ENCODE peak calls at places on chromosomes 11 and 22, in eight cellular contexts. One of them, this sample, is unnamed.

GRCh38 chr22:49153921-49154320 is 673.8 kb downstream of the BRD1 start:
- DNase-seq in mesendoderm: no peak
- DNase-seq in fibroblast of lung: no peak
- DNase-seq in AG04450: no peak
- DNase-seq in epithelial cell of esophagus: no peak
- DNase-seq in mucosa of descending colon: no peak
- DNase-seq in adrenal gland: no peak
- DNase-seq in GM06990: no peak
- DNase-seq in this sample: no peak

GRCh38 chr11:129917231-129917630 is 21.9 kb upstream of the NFRKB start:
- DNase-seq in mesendoderm: no peak
- DNase-seq in fibroblast of lung: peak; percentile 28
- DNase-seq in AG04450: no peak
- DNase-seq in epithelial cell of esophagus: no peak
- DNase-seq in mucosa of descending colon: no peak
- DNase-seq in adrenal gland: no peak
- DNase-seq in GM06990: no peak
- DNase-seq in this sample: peak; percentile 58

GRCh38 chr22:36386900-36387663 is 685 bp downstream of the MYH9 start:
- DNase-seq in mesendoderm: no peak
- DNase-seq in fibroblast of lung: peak; percentile 30
- DNase-seq in AG04450: no peak
- DNase-seq in epithelial cell of esophagus: peak; percentile 37
- DNase-seq in mucosa of descending colon: peak; percentile 93
- DNase-seq in adrenal gland: peak; percentile 79
- DNase-seq in GM06990: peak; percentile 82
- DNase-seq in this sample: no peak

GRCh38 chr22:36409067-36409466 is 21.3 kb upstream of the MYH9 start:
- DNase-seq in mesendoderm: no peak
- DNase-seq in fibroblast of lung: no peak
- DNase-seq in AG04450: no peak
- DNase-seq in epithelial cell of esophagus: no peak
- DNase-seq in mucosa of descending colon: no peak
- DNase-seq in adrenal gland: no peak
- DNase-seq in GM06990: no peak
- DNase-seq in this sample: no peak

GRCh38 chr11:86784247-86784681 is 16.1 kb upstream of the PRSS23 start:
- DNase-seq in mesendoderm: no peak
- DNase-seq in fibroblast of lung: no peak
- DNase-seq in AG04450: no peak
- DNase-seq in epithelial cell of esophagus: peak; percentile 33
- DNase-seq in mucosa of descending colon: no peak
- DNase-seq in adrenal gland: no peak
- DNase-seq in GM06990: no peak
- DNase-seq in this sample: no peak

GRCh38 chr11:83543918-83544491 is 257.8 kb upstream of the CCDC90B start:
- DNase-seq in mesendoderm: peak; percentile 46
- DNase-seq in fibroblast of lung: no peak
- DNase-seq in AG04450: no peak
- DNase-seq in epithelial cell of esophagus: peak; percentile 28
- DNase-seq in mucosa of descending colon: no peak
- DNase-seq in adrenal gland: no peak
- DNase-seq in GM06990: no peak
- DNase-seq in this sample: no peak

GRCh38 chr11:35911616-35912165 is 32.2 kb upstream of the LDLRAD3 start:
- DNase-seq in mesendoderm: no peak
- DNase-seq in fibroblast of lung: no peak
- DNase-seq in AG04450: no peak
- DNase-seq in epithelial cell of esophagus: no peak
- DNase-seq in mucosa of descending colon: no peak
- DNase-seq in adrenal gland: no peak
- DNase-seq in GM06990: no peak
- DNase-seq in this sample: no peak

GRCh38 chr11:86800076-86800955 is at the start of gene PRSS23:
- DNase-seq in mesendoderm: peak; percentile 68
- DNase-seq in fibroblast of lung: peak; percentile 66
- DNase-seq in AG04450: no peak
- DNase-seq in epithelial cell of esophagus: peak; percentile 71
- DNase-seq in mucosa of descending colon: peak; percentile 77
- DNase-seq in adrenal gland: peak; percentile 71
- DNase-seq in GM06990: no peak
- DNase-seq in this sample: no peak

GRCh38 chr22:46750861-46751260 is 11.6 kb upstream of the TBC1D22A start:
- DNase-seq in mesendoderm: no peak
- DNase-seq in fibroblast of lung: no peak
- DNase-seq in AG04450: no peak
- DNase-seq in epithelial cell of esophagus: no peak
- DNase-seq in mucosa of descending colon: peak; percentile 89
- DNase-seq in adrenal gland: peak; percentile 46
- DNase-seq in GM06990: no peak
- DNase-seq in this sample: no peak

GRCh38 chr11:75305993-75306392 is 45.5 kb downstream of the ARRB1 start:
- DNase-seq in mesendoderm: no peak
- DNase-seq in fibroblast of lung: no peak
- DNase-seq in AG04450: no peak
- DNase-seq in epithelial cell of esophagus: no peak
- DNase-seq in mucosa of descending colon: peak; percentile 30
- DNase-seq in adrenal gland: no peak
- DNase-seq in GM06990: no peak
- DNase-seq in this sample: no peak
- H3K4me3 ChIP-seq in mesendoderm: no peak overlapping the region
- H3K4me3 ChIP-seq in fibroblast of lung: no peak overlapping the region
- H3K4me3 ChIP-seq in AG04450: no peak overlapping the region
- H3K4me3 ChIP-seq in epithelial cell of esophagus: no peak overlapping the region
- H3K4me3 ChIP-seq in mucosa of descending colon: no peak overlapping the region
- H3K4me3 ChIP-seq in adrenal gland: no peak overlapping the region
- H3K4me3 ChIP-seq in GM06990: no peak overlapping the region
- H3K4me3 ChIP-seq in this sample: no peak overlapping the region

DNA sequence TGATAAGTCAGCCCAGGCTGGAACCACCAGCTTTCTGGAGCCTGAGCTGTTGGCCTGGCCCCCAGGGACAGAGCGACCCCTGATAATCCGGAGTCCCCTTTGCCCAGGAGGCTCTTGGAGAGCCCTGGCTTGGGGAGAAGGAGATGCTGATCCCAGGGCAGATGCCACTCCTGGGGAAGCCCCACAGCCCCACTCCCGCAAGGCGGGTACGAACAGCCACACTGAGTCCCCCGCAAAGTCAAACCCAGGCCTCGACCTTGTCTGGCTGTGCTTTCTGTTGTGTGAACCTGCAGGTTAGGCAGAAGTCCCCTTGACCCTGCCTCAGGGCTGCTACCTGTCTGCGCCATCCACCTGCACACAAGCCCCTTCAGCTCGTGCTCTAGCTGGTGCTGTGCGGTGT is 108.0 kb downstream of the KCNQ1OT1 start:
- DNase-seq in mesendoderm: no peak
- DNase-seq in fibroblast of lung: no peak
- DNase-seq in AG04450: no peak
- DNase-seq in epithelial cell of esophagus: no peak
- DNase-seq in mucosa of descending colon: peak; percentile 49
- DNase-seq in adrenal gland: no peak
- DNase-seq in GM06990: no peak
- DNase-seq in this sample: no peak
- H3K4me3 ChIP-seq in mesendoderm: no peak overlapping the region
- H3K4me3 ChIP-seq in fibroblast of lung: no peak overlapping the region
- H3K4me3 ChIP-seq in AG04450: no peak overlapping the region
- H3K4me3 ChIP-seq in epithelial cell of esophagus: no peak overlapping the region
- H3K4me3 ChIP-seq in mucosa of descending colon: no peak overlapping the region
- H3K4me3 ChIP-seq in adrenal gland: no peak overlapping the region
- H3K4me3 ChIP-seq in GM06990: no peak overlapping the region
- H3K4me3 ChIP-seq in this sample: no peak overlapping the region

GRCh38 chr11:27718853-27719574 is 18.8 kb upstream of the BDNF start:
- DNase-seq in mesendoderm: peak; percentile 91
- DNase-seq in fibroblast of lung: peak; percentile 68
- DNase-seq in AG04450: no peak
- DNase-seq in epithelial cell of esophagus: peak; percentile 36
- DNase-seq in mucosa of descending colon: no peak
- DNase-seq in adrenal gland: peak; percentile 53
- DNase-seq in GM06990: no peak
- DNase-seq in this sample: no peak

GRCh38 chr11:27716850-27717249 is 16.6 kb upstream of the BDNF start:
- DNase-seq in mesendoderm: peak; percentile 58
- DNase-seq in fibroblast of lung: peak; percentile 62
- DNase-seq in AG04450: no peak
- DNase-seq in epithelial cell of esophagus: no peak
- DNase-seq in mucosa of descending colon: no peak
- DNase-seq in adrenal gland: no peak
- DNase-seq in GM06990: no peak
- DNase-seq in this sample: no peak

GRCh38 chr11:27717377-27717776 is 17.1 kb upstream of the BDNF start:
- DNase-seq in mesendoderm: no peak
- DNase-seq in fibroblast of lung: peak; percentile 21
- DNase-seq in AG04450: no peak
- DNase-seq in epithelial cell of esophagus: peak; percentile 28
- DNase-seq in mucosa of descending colon: no peak
- DNase-seq in adrenal gland: no peak
- DNase-seq in GM06990: no peak
- DNase-seq in this sample: no peak

GRCh38 chr11:27718346-27718852 is 18.1 kb upstream of the BDNF start:
- DNase-seq in mesendoderm: peak; percentile 95
- DNase-seq in fibroblast of lung: peak; percentile 93
- DNase-seq in AG04450: peak; percentile 93
- DNase-seq in epithelial cell of esophagus: peak; percentile 61
- DNase-seq in mucosa of descending colon: no peak
- DNase-seq in adrenal gland: peak; percentile 43
- DNase-seq in GM06990: no peak
- DNase-seq in this sample: no peak

GRCh38 chr11:27717801-27718229 is 17.6 kb upstream of the BDNF start:
- DNase-seq in mesendoderm: peak; percentile 77
- DNase-seq in fibroblast of lung: peak; percentile 49
- DNase-seq in AG04450: no peak
- DNase-seq in epithelial cell of esophagus: no peak
- DNase-seq in mucosa of descending colon: no peak
- DNase-seq in adrenal gland: no peak
- DNase-seq in GM06990: no peak
- DNase-seq in this sample: no peak
- H3K4me3 ChIP-seq in mesendoderm: peak overlapping the region; percentile 9
- H3K4me3 ChIP-seq in fibroblast of lung: peak overlapping the region; percentile 73
- H3K4me3 ChIP-seq in AG04450: peak overlapping the region; percentile 84
- H3K4me3 ChIP-seq in epithelial cell of esophagus: peak overlapping the region; percentile 52
- H3K4me3 ChIP-seq in mucosa of descending colon: no peak overlapping the region
- H3K4me3 ChIP-seq in adrenal gland: no peak overlapping the region
- H3K4me3 ChIP-seq in GM06990: no peak overlapping the region
- H3K4me3 ChIP-seq in this sample: peak overlapping the region; percentile 72

DNA sequence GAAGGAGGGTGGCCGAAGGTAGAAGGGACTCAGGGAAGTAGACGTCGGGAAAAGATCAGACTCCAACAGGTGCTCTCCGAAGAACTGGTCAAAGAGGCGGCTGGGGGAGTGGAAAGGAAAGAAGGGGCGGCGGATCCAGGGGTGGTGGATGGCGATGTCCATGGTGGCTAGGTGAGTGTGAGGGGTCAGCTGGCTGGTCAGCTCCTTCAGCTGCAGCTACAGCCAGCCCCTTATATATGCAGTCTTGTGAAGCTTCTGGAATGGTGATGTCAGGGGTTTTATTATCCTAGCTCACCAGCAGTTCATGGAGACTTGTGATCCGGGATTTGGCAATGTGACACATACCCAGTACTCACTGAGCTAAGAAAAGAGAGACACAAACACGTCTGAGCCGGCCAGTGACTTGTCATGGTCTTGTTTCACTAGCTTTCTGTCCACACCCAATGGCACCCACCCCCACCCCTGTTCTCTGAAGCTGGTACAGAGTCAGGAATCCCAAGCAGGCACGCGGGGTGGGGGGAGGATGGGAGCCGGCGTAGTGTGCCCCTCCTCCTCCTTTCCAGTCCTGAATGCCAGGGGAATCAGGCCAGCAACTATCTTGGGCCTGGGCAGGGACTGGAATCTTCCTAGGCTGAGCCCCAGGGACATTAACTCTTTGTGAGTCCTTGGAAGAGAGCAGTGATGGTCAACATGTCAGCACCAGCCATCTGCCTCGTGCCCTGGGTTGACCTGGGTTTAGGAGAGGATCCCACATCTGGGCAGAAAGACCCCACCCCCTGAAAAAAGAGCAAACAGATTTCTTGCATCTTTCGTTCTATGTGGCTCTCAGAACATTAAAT is at the start of gene CRYAB:
- DNase-seq in mesendoderm: peak; percentile 62
- DNase-seq in fibroblast of lung: peak; percentile 84
- DNase-seq in AG04450: peak; percentile 24
- DNase-seq in epithelial cell of esophagus: peak; percentile 98
- DNase-seq in mucosa of descending colon: peak; percentile 76
- DNase-seq in adrenal gland: peak; percentile 92
- DNase-seq in GM06990: no peak
- DNase-seq in this sample: peak; percentile 27
- H3K4me3 ChIP-seq in mesendoderm: no peak within 1 kb of the TSS
- H3K4me3 ChIP-seq in fibroblast of lung: peak within 1 kb of the TSS; percentile 5
- H3K4me3 ChIP-seq in AG04450: no peak within 1 kb of the TSS
- H3K4me3 ChIP-seq in epithelial cell of esophagus: peak within 1 kb of the TSS; percentile 51
- H3K4me3 ChIP-seq in mucosa of descending colon: no peak within 1 kb of the TSS
- H3K4me3 ChIP-seq in adrenal gland: no peak within 1 kb of the TSS
- H3K4me3 ChIP-seq in GM06990: no peak within 1 kb of the TSS
- H3K4me3 ChIP-seq in this sample: no peak within 1 kb of the TSS

GRCh38 chr11:32033491-32033890 is 57.4 kb upstream of the RCN1 start:
- DNase-seq in mesendoderm: no peak
- DNase-seq in fibroblast of lung: peak; percentile 30
- DNase-seq in AG04450: no peak
- DNase-seq in epithelial cell of esophagus: no peak
- DNase-seq in mucosa of descending colon: no peak
- DNase-seq in adrenal gland: no peak
- DNase-seq in GM06990: no peak
- DNase-seq in this sample: no peak

GRCh38 chr11:32033067-32033466 is 57.8 kb upstream of the RCN1 start:
- DNase-seq in mesendoderm: no peak
- DNase-seq in fibroblast of lung: peak; percentile 15
- DNase-seq in AG04450: no peak
- DNase-seq in epithelial cell of esophagus: no peak
- DNase-seq in mucosa of descending colon: no peak
- DNase-seq in adrenal gland: no peak
- DNase-seq in GM06990: no peak
- DNase-seq in this sample: no peak

GRCh38 chr11:32034149-32034548 is 56.7 kb upstream of the RCN1 start:
- DNase-seq in mesendoderm: no peak
- DNase-seq in fibroblast of lung: peak; percentile 100
- DNase-seq in AG04450: peak; percentile 79
- DNase-seq in epithelial cell of esophagus: no peak
- DNase-seq in mucosa of descending colon: no peak
- DNase-seq in adrenal gland: no peak
- DNase-seq in GM06990: no peak
- DNase-seq in this sample: peak; percentile 96

GRCh38 chr11:32032478-32032877 is 58.4 kb upstream of the RCN1 start:
- DNase-seq in mesendoderm: no peak
- DNase-seq in fibroblast of lung: peak; percentile 12
- DNase-seq in AG04450: no peak
- DNase-seq in epithelial cell of esophagus: peak; percentile 5
- DNase-seq in mucosa of descending colon: no peak
- DNase-seq in adrenal gland: no peak
- DNase-seq in GM06990: peak; percentile 10
- DNase-seq in this sample: no peak

GRCh38 chr11:32032052-32032451 is 58.8 kb upstream of the RCN1 start:
- DNase-seq in mesendoderm: no peak
- DNase-seq in fibroblast of lung: no peak
- DNase-seq in AG04450: no peak
- DNase-seq in epithelial cell of esophagus: no peak
- DNase-seq in mucosa of descending colon: no peak
- DNase-seq in adrenal gland: no peak
- DNase-seq in GM06990: no peak
- DNase-seq in this sample: no peak
- H3K4me3 ChIP-seq in mesendoderm: no peak overlapping the region
- H3K4me3 ChIP-seq in fibroblast of lung: no peak overlapping the region
- H3K4me3 ChIP-seq in AG04450: no peak overlapping the region
- H3K4me3 ChIP-seq in epithelial cell of esophagus: no peak overlapping the region
- H3K4me3 ChIP-seq in mucosa of descending colon: no peak overlapping the region
- H3K4me3 ChIP-seq in adrenal gland: no peak overlapping the region
- H3K4me3 ChIP-seq in GM06990: no peak overlapping the region
- H3K4me3 ChIP-seq in this sample: no peak overlapping the region

GRCh38 chr22:23793326-23793725 is 6.6 kb downstream of the SMARCB1 start:
- DNase-seq in mesendoderm: peak; percentile 49
- DNase-seq in fibroblast of lung: no peak
- DNase-seq in AG04450: no peak
- DNase-seq in epithelial cell of esophagus: no peak
- DNase-seq in mucosa of descending colon: no peak
- DNase-seq in adrenal gland: no peak
- DNase-seq in GM06990: no peak
- DNase-seq in this sample: no peak
- H3K4me3 ChIP-seq in mesendoderm: no peak overlapping the region
- H3K4me3 ChIP-seq in fibroblast of lung: no peak overlapping the region
- H3K4me3 ChIP-seq in AG04450: no peak overlapping the region
- H3K4me3 ChIP-seq in epithelial cell of esophagus: no peak overlapping the region
- H3K4me3 ChIP-seq in mucosa of descending colon: no peak overlapping the region
- H3K4me3 ChIP-seq in adrenal gland: no peak overlapping the region
- H3K4me3 ChIP-seq in GM06990: no peak overlapping the region
- H3K4me3 ChIP-seq in this sample: no peak overlapping the region

This sample was measured in astrocyte of the cerebellum.